ENCODE peak calls at places on chromosomes 7 and 10, in eight cellular contexts. A, M, X, E, Y, H, B and F are unnamed samples.

GRCh38 chr10:23826399-23826798 is 382.5 kb upstream of the KIAA1217 start:
- DNase-seq in A (peak), M (no peak), X (peak), E (no peak), Y (peak), H (no peak), B (no peak), F (peak)

GRCh38 chr10:8416192-8416701 is 361.8 kb downstream of the GATA3 start:
- DNase-seq in A (no peak), M (no peak), X (peak), E (no peak), Y (no peak), H (peak), B (no peak), F (no peak)

GRCh38 chr10:120586471-120586872 is 129.4 kb downstream of the PLPP4 start:
- DNase-seq in A (no peak), M (no peak), X (peak), E (no peak), Y (peak), H (no peak), B (no peak), F (no peak)

GRCh38 chr10:89171263-89171872 is 35.7 kb downstream of the CH25H start:
- DNase-seq in A (peak), M (no peak), X (peak), E (no peak), Y (no peak), H (no peak), B (no peak), F (peak)

GRCh38 chr10:124181656-124182055 is 88.3 kb upstream of the CHST15 start:
- DNase-seq in A (no peak), M (no peak), X (no peak), E (no peak), Y (no peak), H (no peak), B (no peak), F (no peak)

GRCh38 chr10:35578608-35578956 is 26.6 kb upstream of the GJD4 start:
- DNase-seq in A (no peak), M (no peak), X (no peak), E (no peak), Y (no peak), H (no peak), B (no peak), F (no peak)

GRCh38 chr10:58856508-58857240 is 319.8 kb upstream of the PHYHIPL start:
- DNase-seq in A (peak), M (peak), X (peak), E (no peak), Y (peak), H (no peak), B (no peak), F (peak)

GRCh38 chr10:70562036-70562710 is 40.4 kb downstream of the PRF1 start:
- DNase-seq in A (no peak), M (no peak), X (no peak), E (no peak), Y (no peak), H (no peak), B (no peak), F (no peak)

GRCh38 chr7:74452748-74453320 is 872 bp upstream of the GTF2IRD1 start:
- DNase-seq in A (no peak), M (no peak), X (peak), E (peak), Y (no peak), H (no peak), B (peak), F (no peak)

GRCh38 chr10:48896756-48897437 is 42.7 kb downstream of the LRRC18 start:
- DNase-seq in A (no peak), M (no peak), X (no peak), E (no peak), Y (no peak), H (no peak), B (no peak), F (no peak)

GRCh38 chr7:112370436-112370835 is 79.8 kb upstream of the IFRD1 start:
- DNase-seq in A (no peak), M (no peak), X (no peak), E (no peak), Y (no peak), H (no peak), B (no peak), F (no peak)

GRCh38 chr10:22259280-22259679 is 41.5 kb upstream of the EBLN1 start:
- DNase-seq in A (no peak), M (no peak), X (no peak), E (no peak), Y (no peak), H (no peak), B (no peak), F (peak)

GRCh38 chr10:79348640-79348988 is 1.3 kb downstream of the PPIF start:
- DNase-seq in A (no peak), M (no peak), X (no peak), E (no peak), Y (no peak), H (no peak), B (peak), F (no peak)

GRCh38 chr10:113897693-113898618 is 43.5 kb downstream of the NHLRC2 start:
- DNase-seq in A (no peak), M (peak), X (no peak), E (no peak), Y (no peak), H (no peak), B (no peak), F (no peak)

GRCh38 chr7:30918676-30919075 is 7.0 kb downstream of the AQP1 start:
- DNase-seq in A (no peak), M (no peak), X (no peak), E (no peak), Y (no peak), H (no peak), B (no peak), F (no peak)

GRCh38 chr7:5523052-5523711 is 99.5 kb upstream of the TNRC18 start:
- DNase-seq in A (no peak), M (no peak), X (peak), E (no peak), Y (peak), H (no peak), B (no peak), F (peak)

GRCh38 chr7:90999989-91000979 is 263.9 kb upstream of the FZD1 start:
- DNase-seq in A (no peak), M (no peak), X (peak), E (no peak), Y (no peak), H (no peak), B (no peak), F (no peak)